ENCODE peak calls at places on chromosomes 2 and 18, in ten cellular contexts. C is cardiac muscle cell, V is adrenal gland, N is transverse colon, J is endothelial cell of umbilical vein, U is tibial artery, K is HAP-1, L is thyroid gland, R is A549, D is breast epithelium. S is an unnamed sample. For H3K4me1, the result is how much of the 10 kb centered on the place peaks cover.

GRCh38 chr2:66729391-66729790 is 294.5 kb downstream of the MEIS1 start:
- DNase-seq in R (no peak), U (no peak), J (no peak), K (no peak), V (no peak), C (no peak), L (no peak), N (no peak), D (no peak), S (peak)

GRCh38 chr18:45617284-45617683 is 2.0 kb downstream of the SLC14A2 start:
- DNase-seq in D (no peak), C (no peak), K (no peak), L (peak), J (no peak), V (peak), N (peak), U (peak), R (peak), S (peak)

GRCh38 chr18:14784133-14784532 is 36.2 kb downstream of the ANKRD30B start:
- DNase-seq in R (no peak), C (no peak), L (no peak), V (no peak), N (no peak), J (no peak), K (no peak), U (no peak), D (no peak), S (no peak)

GRCh38 chr2:80393996-80394395 is 89.4 kb upstream of the LRRTM1 start:
- DNase-seq in K (no peak), U (no peak), V (peak), J (no peak), L (no peak), R (no peak), C (no peak), N (no peak), D (no peak), S (no peak)

GRCh38 chr2:8684421-8684884 is 2.6 kb downstream of the ID2 start:
- DNase-seq in L (peak), D (no peak), K (peak), J (peak), C (peak), V (peak), U (no peak), R (no peak), N (peak), S (peak)

GRCh38 chr18:58056159-58056558 is 12.1 kb downstream of the NEDD4L start:
- DNase-seq in D (no peak), L (no peak), U (no peak), C (no peak), N (no peak), V (no peak), K (no peak), R (no peak), J (no peak), S (no peak)

GRCh38 chr2:233105930-233106329 is 45.8 kb downstream of the INPP5D start:
- DNase-seq in J (no peak), C (no peak), V (no peak), K (no peak), N (no peak), U (no peak), L (no peak), D (no peak), R (no peak), S (no peak)

GRCh38 chr18:40939636-40940035 is 1015.4 kb upstream of the PIK3C3 start:
- DNase-seq in J (no peak), V (no peak), R (no peak), C (no peak), L (no peak), K (no peak), D (no peak), U (no peak), N (no peak), S (no peak)

GRCh38 chr18:7567487-7568425 is 640 bp downstream of the PTPRM start:
- DNase-seq in J (peak), N (peak), C (peak), U (peak), D (peak), L (peak), V (peak), K (no peak), R (no peak), S (peak)

GRCh38 chr2:43269706-43270105 is 43.3 kb upstream of the ZFP36L2 start:
- DNase-seq in C (peak), N (peak), U (peak), V (peak), R (no peak), J (no peak), L (peak), K (no peak), D (no peak), S (peak)

GRCh38 chr18:36662000-36662399 is 166.8 kb downstream of the TPGS2 start:
- DNase-seq in L (no peak), J (no peak), U (no peak), N (peak), D (no peak), K (no peak), R (no peak), C (no peak), V (no peak), S (peak)

DNA sequence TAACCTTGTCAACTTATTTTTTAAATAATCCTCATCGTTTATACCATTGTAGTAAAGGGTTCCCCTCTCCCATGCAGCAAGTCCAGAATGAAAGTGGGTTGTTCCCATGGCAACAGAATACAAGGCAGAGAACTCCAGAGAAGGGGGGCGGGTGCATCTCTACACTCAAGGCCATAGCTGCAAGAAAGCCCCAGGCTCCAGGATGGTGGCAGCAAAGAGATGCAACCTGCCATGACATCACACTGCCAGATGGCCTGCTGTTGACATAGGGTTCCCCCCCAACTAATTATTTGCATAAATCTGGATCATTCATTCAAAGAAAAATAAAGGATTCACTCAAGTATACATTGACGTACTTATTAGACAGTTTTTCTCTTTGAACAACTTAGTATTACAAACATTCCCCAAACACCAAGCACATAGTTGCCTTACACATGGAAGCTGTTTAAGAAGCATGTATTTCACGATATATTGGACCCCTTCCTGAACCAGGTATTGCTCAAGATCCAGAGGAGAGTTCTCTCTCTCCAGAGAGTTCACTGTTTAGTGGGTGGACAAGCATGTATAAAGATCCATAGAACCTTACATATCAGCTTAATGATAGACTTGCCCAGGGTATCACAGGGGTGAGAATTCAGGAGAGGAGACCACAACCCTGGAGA is 87.4 kb upstream of the KLF7 start:
- DNase-seq in N (no peak), K (peak), L (no peak), D (no peak), C (no peak), R (no peak), J (no peak), U (no peak), V (peak), S (peak)
- H3K4me1 ChIP-seq in N (under half), K (under half), L (under half), D (under half), C (under half), R (half or more), J (under half), U (under half), V (under half), S (half or more)

DNA sequence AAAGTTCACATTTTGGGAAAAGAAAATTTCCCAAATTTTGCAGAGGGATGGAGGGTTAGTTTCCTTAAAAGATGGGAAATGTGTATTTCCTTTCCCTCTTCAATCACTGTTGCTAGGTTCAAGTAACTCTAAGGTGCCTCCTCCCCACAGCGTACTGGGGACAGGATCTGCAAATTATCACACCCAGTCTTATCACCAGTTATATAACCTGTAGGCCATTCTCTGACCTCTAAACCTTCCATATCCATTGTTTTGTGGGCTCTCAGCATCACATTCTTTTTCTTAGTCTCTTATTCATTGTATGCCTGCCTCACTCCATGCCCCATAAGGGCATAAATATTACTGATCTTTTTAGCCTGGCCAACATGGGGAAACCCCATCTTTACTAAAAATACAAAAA is 3.6 kb upstream of the MTHFD2 start:
- DNase-seq in U (no peak), J (no peak), D (no peak), N (no peak), K (no peak), V (no peak), L (no peak), R (no peak), C (no peak), S (no peak)
- H3K4me1 ChIP-seq in U (under half), J (under half), D (under half), N (under half), K (under half), V (under half), L (under half), R (under half), C (under half), S (under half)

GRCh38 chr2:240252872-240253511 is 112.5 kb upstream of the OTOS start:
- DNase-seq in N (no peak), L (no peak), D (no peak), V (no peak), C (no peak), U (no peak), R (no peak), J (no peak), K (no peak), S (no peak)

GRCh38 chr2:240253583-240254145 is 113.2 kb upstream of the OTOS start:
- DNase-seq in V (no peak), K (no peak), N (no peak), L (no peak), C (no peak), U (no peak), R (no peak), D (no peak), J (no peak), S (no peak)

GRCh38 chr2:240250985-240251847 is 110.8 kb upstream of the OTOS start:
- DNase-seq in D (peak), U (peak), J (peak), C (no peak), N (peak), R (peak), K (no peak), L (peak), V (peak), S (peak)

GRCh38 chr2:240251848-240252190 is 111.4 kb upstream of the OTOS start:
- DNase-seq in R (no peak), U (peak), D (no peak), K (no peak), V (no peak), N (no peak), C (no peak), L (no peak), J (no peak), S (no peak)

GRCh38 chr2:240252191-240252871 is 111.9 kb upstream of the OTOS start:
- DNase-seq in L (no peak), C (no peak), N (no peak), V (peak), D (no peak), R (no peak), J (no peak), U (peak), K (no peak), S (no peak)
- H3K4me1 ChIP-seq in L (under half), C (under half), N (under half), V (under half), D (under half), R (under half), J (under half), U (under half), K (under half), S (under half)

GRCh38 chr2:217914878-217915277 is 87.9 kb downstream of the TNS1 start:
- DNase-seq in N (no peak), R (no peak), J (no peak), L (no peak), D (no peak), V (no peak), K (no peak), U (no peak), C (no peak), S (no peak)
- H3K4me1 ChIP-seq in N (half or more), R (half or more), J (under half), L (half or more), D (under half), V (half or more), K (under half), U (half or more), C (half or more), S (under half)

DNA sequence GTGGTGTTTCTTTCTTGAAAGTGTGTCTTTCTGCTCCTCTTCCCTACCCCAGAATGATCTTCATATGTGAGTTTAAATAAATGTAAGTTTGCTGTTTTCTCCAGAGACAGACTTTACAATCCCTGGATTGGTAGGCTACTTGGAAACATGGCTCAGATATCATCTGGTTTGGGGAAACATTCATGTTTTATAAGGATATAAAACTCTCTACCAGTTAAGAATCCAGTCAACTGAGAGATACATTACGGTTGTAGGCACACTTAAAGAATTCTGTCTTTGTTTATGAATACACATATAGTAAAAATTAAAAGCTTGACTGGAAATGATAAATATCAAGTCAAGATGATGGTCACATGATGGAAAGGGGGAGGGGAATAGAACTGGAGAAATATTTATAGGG is 739.3 kb downstream of the SLC4A3 start:
- DNase-seq in C (no peak), D (no peak), U (no peak), R (no peak), J (no peak), L (no peak), V (no peak), K (no peak), N (no peak), S (no peak)
- H3K4me1 ChIP-seq in C (under half), D (under half), U (under half), R (under half), J (under half), L (under half), V (under half), K (under half), N (under half), S (under half)